ENCODE peak calls at places on chromosome 4, in five cellular contexts. K is GM23248, D is MM.1S, G is GM23338, L is PC-9. A is an unnamed sample.

GRCh38 chr4:174265917-174266316 is 17.6 kb downstream of the FBXO8 start:
- DNase-seq in K (no peak), D (no peak), G (no peak), L (no peak), A (no peak)

GRCh38 chr4:53633608-53634007 is 42.3 kb upstream of the LNX1 start:
- DNase-seq in K (peak; percentile 59), D (no peak), G (no peak), L (no peak), A (no peak)

GRCh38 chr4:145878501-145879435 is 59.9 kb downstream of the ZNF827 start:
- DNase-seq in K (peak; percentile 38), D (no peak), G (no peak), L (no peak), A (no peak)

GRCh38 chr4:137545461-137545861 is 13.2 kb upstream of the PCDH18 start:
- DNase-seq in K (peak; percentile 93), D (no peak), G (peak; percentile 40), L (no peak), A (no peak)

GRCh38 chr4:123631699-123632098 is 235.1 kb downstream of the SPRY1 start:
- DNase-seq in K (peak; percentile 56), D (no peak), G (no peak), L (no peak), A (peak; percentile 62)

GRCh38 chr4:166174717-166175510 is 301.9 kb downstream of the TLL1 start:
- DNase-seq in K (no peak), D (no peak), G (no peak), L (no peak), A (peak; percentile 71)

GRCh38 chr4:10639664-10640063 is 44.9 kb downstream of the CLNK start:
- DNase-seq in K (peak; percentile 66), D (no peak), G (no peak), L (no peak), A (no peak)

GRCh38 chr4:71944956-71945355 is 86.8 kb upstream of the NPFFR2 start:
- DNase-seq in K (peak; percentile 1), D (no peak), G (peak; percentile 49), L (no peak), A (peak; percentile 65)

GRCh38 chr4:154559141-154559841 is 3.5 kb upstream of the FGB start:
- DNase-seq in K (peak; percentile 67), D (peak; percentile 37), G (peak; percentile 80), L (no peak), A (peak; percentile 78)

GRCh38 chr4:38673109-38673978 is 9.3 kb downstream of the KLF3 start:
- DNase-seq in K (peak; percentile 73), D (no peak), G (peak; percentile 62), L (peak; percentile 62), A (peak; percentile 71)

GRCh38 chr4:168978001-168978700 is 31.9 kb downstream of the CBR4 start:
- DNase-seq in K (peak; percentile 66), D (no peak), G (no peak), L (no peak), A (peak; percentile 14)

GRCh38 chr4:8058031-8058479 is 100.6 kb downstream of the ABLIM2 start:
- DNase-seq in K (no peak), D (no peak), G (no peak), L (no peak), A (no peak)

GRCh38 chr4:138037716-138038115 is 204.4 kb downstream of the SLC7A11 start:
- DNase-seq in K (peak; percentile 74), D (no peak), G (peak; percentile 17), L (no peak), A (no peak)

GRCh38 chr4:99156992-99157391 is 12.9 kb upstream of the ADH4 start:
- DNase-seq in K (peak; percentile 6), D (no peak), G (no peak), L (no peak), A (no peak)

GRCh38 chr4:80101768-80102116 is 28.7 kb upstream of the ANTXR2 start:
- DNase-seq in K (peak; percentile 33), D (no peak), G (no peak), L (no peak), A (peak; percentile 74)

DNA sequence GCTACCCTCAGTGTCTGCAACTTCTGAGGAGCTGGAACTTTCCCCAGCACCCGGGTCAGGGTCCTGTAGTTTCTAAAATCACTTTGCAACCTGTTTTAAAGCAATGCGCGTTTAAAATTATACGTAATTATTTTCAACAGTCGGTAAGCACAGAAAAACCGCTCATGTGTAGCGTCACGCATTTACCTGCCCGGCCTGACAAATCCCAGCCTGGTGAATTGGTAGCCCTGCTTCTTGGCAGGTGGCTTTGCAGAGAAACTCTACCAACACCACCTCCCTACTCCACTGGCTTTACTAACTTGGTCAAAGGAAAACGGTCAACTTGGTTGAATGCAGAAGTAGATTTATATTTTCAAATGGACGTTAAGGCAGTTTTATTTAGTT is 651 bp downstream of the BANK1 start:
- DNase-seq in K (no peak), D (no peak), G (peak; percentile 48), L (no peak), A (peak; percentile 45)
- TF ChIP-seq EZH2 in K (no peak), D (no peak), G (peak; percentile 24), L (no peak), A (no peak)

DNA sequence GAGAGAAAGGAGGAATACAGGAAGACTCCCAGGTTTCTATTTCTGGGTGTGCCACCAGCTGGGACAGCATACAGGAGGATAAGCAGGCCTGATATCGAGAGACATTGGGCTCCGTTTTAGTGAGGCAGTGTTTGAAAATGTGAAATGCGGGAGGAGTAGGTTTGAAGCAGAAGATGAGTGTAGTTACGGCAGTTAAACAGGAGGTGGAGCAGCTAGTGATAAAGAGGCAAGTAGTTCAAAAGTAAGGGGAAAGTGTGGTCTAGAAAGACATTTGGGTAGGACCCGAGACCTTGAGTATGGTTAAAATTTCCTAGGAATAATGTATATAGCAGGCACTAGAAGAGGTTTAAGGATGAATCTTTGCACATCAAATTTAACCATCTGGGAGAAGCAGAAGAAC is 42.4 kb downstream of the DCUN1D4 start:
- DNase-seq in K (peak; percentile 57), D (no peak), G (peak; percentile 77), L (peak; percentile 3), A (peak; percentile 49)
- H3F3A ChIP-seq in K (peaks cover 9% of the 10 kb centered on the region), D (peaks cover 6% of the 10 kb centered on the region), G (no peaks in the 10 kb centered on the region), L (no peaks in the 10 kb centered on the region), A (no peaks in the 10 kb centered on the region)

GRCh38 chr4:24752140-24752539 is 43.2 kb upstream of the SOD3 start:
- DNase-seq in K (no peak), D (no peak), G (no peak), L (no peak), A (no peak)

GRCh38 chr4:24747234-24747975 is 48.0 kb upstream of the SOD3 start:
- DNase-seq in K (peak; percentile 36), D (no peak), G (no peak), L (no peak), A (peak; percentile 72)

GRCh38 chr4:24748758-24749350 is 46.5 kb upstream of the SOD3 start:
- DNase-seq in K (no peak), D (no peak), G (no peak), L (no peak), A (no peak)

GRCh38 chr4:24748023-24748422 is 47.4 kb upstream of the SOD3 start:
- DNase-seq in K (no peak), D (no peak), G (no peak), L (no peak), A (no peak)

DNA sequence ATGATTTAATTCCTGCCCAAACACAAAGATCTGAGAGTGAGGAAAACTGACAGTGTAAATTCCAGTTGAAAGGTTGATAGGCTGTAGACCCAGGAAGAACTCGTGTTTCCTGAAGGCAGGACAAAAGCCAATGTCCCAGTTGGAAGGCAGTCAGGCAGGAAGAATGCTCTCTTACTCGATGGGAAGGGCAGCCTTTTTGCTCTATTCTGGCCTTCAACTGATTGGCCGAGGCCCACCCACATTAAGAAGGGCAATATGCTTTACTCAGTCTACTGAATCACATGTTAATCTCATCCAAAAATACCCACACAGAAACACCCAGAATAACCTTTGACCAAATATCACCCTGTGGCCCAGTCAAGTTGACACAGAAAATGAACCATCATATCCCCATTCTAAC is 45.3 kb upstream of the SOD3 start:
- DNase-seq in K (no peak), D (no peak), G (no peak), L (no peak), A (no peak)
- TF ChIP-seq EZH2 in K (no peak), D (no peak), G (no peak), L (no peak), A (no peak)

DNA sequence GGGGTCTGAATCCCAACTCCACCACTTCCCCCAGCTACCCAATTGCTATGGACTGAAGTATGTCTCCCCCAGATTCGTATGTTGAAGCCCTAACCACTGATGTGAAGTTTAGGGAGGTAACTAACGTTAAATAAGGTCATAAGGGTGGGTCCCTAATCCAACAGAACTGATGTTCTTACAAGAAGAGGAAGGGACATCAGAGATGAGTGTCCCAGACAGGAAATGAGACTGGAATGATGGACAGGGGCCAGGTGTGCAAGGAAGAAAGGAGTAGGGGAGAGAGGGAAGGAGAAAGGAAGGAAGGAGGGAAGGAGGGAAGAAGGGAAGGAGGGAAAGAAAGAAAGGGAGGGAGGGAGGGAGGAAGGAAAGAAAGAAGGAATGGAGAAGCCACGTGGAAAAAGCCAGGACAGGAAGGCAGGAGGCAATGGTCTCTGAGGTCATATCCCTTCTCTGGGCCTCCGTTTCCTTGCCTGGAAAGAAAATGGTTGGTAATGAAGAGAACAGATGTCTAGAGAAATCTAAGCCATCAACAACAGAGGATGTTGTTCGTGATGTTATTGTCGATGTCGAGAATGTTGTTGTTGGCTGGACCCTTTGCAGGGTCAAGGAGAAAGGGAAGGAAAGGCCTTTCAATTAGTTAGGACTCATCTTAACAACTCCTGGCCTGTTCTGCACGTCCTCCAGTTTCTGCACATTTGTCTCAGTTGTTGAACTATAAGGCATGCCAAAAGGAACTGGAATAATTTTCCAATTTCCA is 59.0 kb upstream of the FGFBP2 start:
- DNase-seq in K (no peak), D (no peak), G (no peak), L (no peak), A (no peak)
- H3F3A ChIP-seq in K (peaks cover 5% of the 10 kb centered on the region), D (no peaks in the 10 kb centered on the region), G (no peaks in the 10 kb centered on the region), L (no peaks in the 10 kb centered on the region), A (no peaks in the 10 kb centered on the region)

DNA sequence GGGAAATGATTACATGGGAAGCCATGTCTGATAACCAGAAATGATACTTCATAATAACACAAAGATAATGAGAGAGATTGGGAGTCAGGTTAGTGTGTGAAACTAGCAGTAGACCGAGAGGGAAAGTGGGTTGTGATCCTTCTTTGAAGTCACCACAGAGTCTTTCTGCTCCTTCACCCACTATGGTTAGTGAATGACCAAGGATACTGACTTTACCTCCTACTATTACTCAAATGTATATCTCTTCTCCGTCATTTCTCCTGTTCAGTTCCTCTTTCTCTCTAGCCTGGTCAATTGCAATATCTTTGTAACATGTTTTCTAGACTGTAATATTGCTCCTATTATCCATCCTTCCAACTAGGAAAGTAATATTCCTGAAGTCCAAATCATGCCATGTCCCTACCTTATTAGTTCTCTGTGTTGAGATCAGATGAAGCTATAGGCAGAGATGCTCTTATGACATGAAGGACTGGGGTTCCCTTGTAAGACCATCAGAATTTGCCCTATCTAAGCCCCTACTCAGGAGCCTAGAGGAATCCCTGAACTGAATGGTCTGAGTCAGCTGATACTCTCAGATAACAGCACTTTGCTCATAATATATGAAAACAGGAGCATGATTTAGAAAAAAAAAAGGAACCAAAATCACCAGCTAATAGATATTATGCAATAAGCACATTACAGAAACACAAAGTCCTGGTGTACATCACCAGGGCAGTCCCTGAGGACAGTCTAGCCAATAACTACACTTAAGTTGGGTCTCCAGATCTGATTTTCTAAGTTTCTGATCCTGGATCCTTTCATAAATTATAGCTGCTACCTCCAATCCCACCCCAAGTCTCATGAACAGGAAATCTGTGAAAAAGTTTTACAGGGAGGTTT is 81.2 kb downstream of the SHROOM3 start:
- DNase-seq in K (peak; percentile 14), D (no peak), G (no peak), L (no peak), A (no peak)
- TF ChIP-seq EZH2 in K (no peak), D (no peak), G (no peak), L (no peak), A (no peak)

GRCh38 chr4:153514001-153514526 is 47.9 kb downstream of the TMEM131L start:
- DNase-seq in K (peak; percentile 89), D (no peak), G (no peak), L (no peak), A (peak; percentile 43)
- H3F3A ChIP-seq in K (peaks cover 37% of the 10 kb centered on the region), D (no peaks in the 10 kb centered on the region), G (no peaks in the 10 kb centered on the region), L (no peaks in the 10 kb centered on the region), A (no peaks in the 10 kb centered on the region)